ENCODE peak calls at places on chromosome 3, in eight cellular contexts. L is HepG2, E is SK-N-SH, K is upper lobe of left lung, G is stomach, D is GM23338, N is transverse colon, X is endothelial cell of umbilical vein. U is an unnamed sample.

GRCh38 chr3:73580343-73580742 is 44.4 kb downstream of the PDZRN3 start:
- DNase-seq in L (no peak), N (no peak), K (no peak), X (no peak), D (no peak), G (no peak), E (no peak), U (peak; percentile 58)

GRCh38 chr3:23455084-23455483 is 252.0 kb downstream of the UBE2E2 start:
- DNase-seq in K (no peak), X (no peak), D (peak; percentile 18), L (no peak), G (no peak), N (no peak), E (no peak), U (no peak)

GRCh38 chr3:138862924-138863775 is 28.4 kb upstream of the PIK3CB start:
- DNase-seq in L (peak; percentile 97), X (peak; percentile 70), D (peak; percentile 62), G (peak; percentile 51), N (peak; percentile 74), E (no peak), K (no peak), U (peak; percentile 38)

GRCh38 chr3:100709840-100710235 is 544 bp downstream of the TFG start:
- DNase-seq in D (peak; percentile 73), G (no peak), K (peak; percentile 87), L (no peak), X (no peak), N (peak; percentile 39), E (peak; percentile 84), U (peak; percentile 19)

GRCh38 chr3:29240248-29240647 is 40.6 kb upstream of the RBMS3 start:
- DNase-seq in D (peak; percentile 36), K (no peak), N (no peak), X (peak; percentile 86), G (no peak), L (no peak), E (no peak), U (no peak)

GRCh38 chr3:151285940-151286339 is 7.6 kb upstream of the P2RY14 start:
- DNase-seq in N (no peak), L (no peak), D (no peak), E (no peak), G (no peak), K (no peak), X (no peak), U (no peak)

GRCh38 chr3:172194702-172195392 is 155.5 kb downstream of the FNDC3B start:
- DNase-seq in L (no peak), N (no peak), K (no peak), G (no peak), X (peak; percentile 48), E (peak; percentile 41), D (peak; percentile 87), U (no peak)

GRCh38 chr3:114690896-114691295 is 397.1 kb downstream of the TIGIT start:
- DNase-seq in L (no peak), X (no peak), G (no peak), E (no peak), N (no peak), K (no peak), D (no peak), U (no peak)

GRCh38 chr3:192834428-192834827 is 83.2 kb downstream of the MB21D2 start:
- DNase-seq in X (no peak), D (peak; percentile 51), N (no peak), K (no peak), E (no peak), G (no peak), L (no peak), U (no peak)

GRCh38 chr3:50089603-50089945 is 855 bp downstream of the RBM5 start:
- DNase-seq in N (no peak), E (no peak), G (no peak), K (no peak), L (no peak), X (no peak), D (peak; percentile 38), U (no peak)

GRCh38 chr3:127815641-127816605 is 6.4 kb downstream of the MGLL start:
- DNase-seq in L (no peak), E (no peak), G (peak; percentile 33), N (peak; percentile 85), X (no peak), D (no peak), K (no peak), U (no peak)
- H3K4me1 ChIP-seq in L (peaks cover 10% of the 10 kb centered on the region), E (no peaks in the 10 kb centered on the region), G (peaks cover 63% of the 10 kb centered on the region), N (peaks cover 47% of the 10 kb centered on the region), X (peaks cover 10% of the 10 kb centered on the region), D (peaks cover 20% of the 10 kb centered on the region), K (peaks cover 40% of the 10 kb centered on the region), U (peaks cover 6% of the 10 kb centered on the region)

DNA sequence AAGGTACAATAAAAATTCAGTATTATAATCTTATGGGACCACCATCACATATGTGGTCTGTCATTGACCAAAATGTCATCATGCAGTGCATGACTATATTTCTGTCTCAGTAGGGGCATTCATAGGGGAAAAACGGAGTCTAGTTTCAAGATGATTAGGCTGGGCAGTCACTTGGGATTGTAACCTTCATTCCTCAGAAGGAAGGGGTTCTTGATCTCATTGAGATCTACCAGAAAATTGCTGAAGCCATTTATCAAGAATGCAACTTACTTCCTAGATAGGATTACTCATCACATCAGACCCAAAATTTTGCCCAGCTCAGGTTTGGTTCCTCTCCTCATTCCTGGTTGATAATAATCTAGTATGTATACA is 37.3 kb downstream of the BTD start:
- DNase-seq in X (peak; percentile 29), N (no peak), L (no peak), D (no peak), E (no peak), K (no peak), G (no peak), U (no peak)
- H3K27ac ChIP-seq in X (peak overlapping the region; percentile 93), N (peak overlapping the region; percentile 84), L (no peak overlapping the region), D (no peak overlapping the region), E (peak overlapping the region; percentile 99), K (no peak overlapping the region), G (peak overlapping the region; percentile 86), U (no peak overlapping the region)

GRCh38 chr3:47414666-47415587 is 34.1 kb downstream of the PTPN23 start:
- DNase-seq in D (no peak), N (no peak), K (peak; percentile 27), E (no peak), L (no peak), G (no peak), X (no peak), U (no peak)

GRCh38 chr3:47412842-47413520 is 32.2 kb downstream of the PTPN23 start:
- DNase-seq in N (no peak), X (no peak), K (peak; percentile 63), L (no peak), G (no peak), D (no peak), E (no peak), U (no peak)

GRCh38 chr3:47412453-47412756 is 31.6 kb downstream of the PTPN23 start:
- DNase-seq in K (no peak), D (no peak), X (no peak), L (no peak), N (no peak), E (no peak), G (no peak), U (no peak)

GRCh38 chr3:47413751-47414150 is 32.9 kb downstream of the PTPN23 start:
- DNase-seq in K (peak; percentile 30), N (no peak), E (no peak), L (no peak), D (no peak), G (no peak), X (no peak), U (no peak)

GRCh38 chr3:47414161-47414564 is 33.3 kb downstream of the PTPN23 start:
- DNase-seq in K (no peak), G (no peak), N (no peak), X (no peak), L (peak; percentile 38), D (no peak), E (no peak), U (no peak)
- TF ChIP-seq POLR2AphosphoS5 in K (no peak), G (no peak), N (no peak), X (no peak), L (peak; percentile 13), D (peak; percentile 33), E (no peak), U (no peak)

GRCh38 chr3:66487475-66487874 is 13.3 kb downstream of the LRIG1 start:
- DNase-seq in D (no peak), E (no peak), L (no peak), X (no peak), K (no peak), G (no peak), N (no peak), U (no peak)

GRCh38 chr3:66485291-66485968 is 15.4 kb downstream of the LRIG1 start:
- DNase-seq in L (no peak), G (no peak), X (no peak), D (no peak), N (no peak), E (no peak), K (no peak), U (no peak)

GRCh38 chr3:66486187-66486586 is 14.6 kb downstream of the LRIG1 start:
- DNase-seq in E (no peak), G (no peak), L (no peak), X (no peak), N (no peak), K (no peak), D (no peak), U (no peak)

GRCh38 chr3:66488492-66488891 is 12.3 kb downstream of the LRIG1 start:
- DNase-seq in N (no peak), D (no peak), E (no peak), K (no peak), L (no peak), X (no peak), G (no peak), U (no peak)

GRCh38 chr3:66486646-66487045 is 14.2 kb downstream of the LRIG1 start:
- DNase-seq in X (peak; percentile 84), L (no peak), E (no peak), D (no peak), K (no peak), G (no peak), N (no peak), U (no peak)
- H3K4me1 ChIP-seq in X (peaks cover 34% of the 10 kb centered on the region), L (peaks cover 91% of the 10 kb centered on the region), E (peaks cover 6% of the 10 kb centered on the region), D (peaks cover 95% of the 10 kb centered on the region), K (peaks cover 49% of the 10 kb centered on the region), G (peaks cover 99% of the 10 kb centered on the region), N (peaks cover 41% of the 10 kb centered on the region), U (peaks cover 23% of the 10 kb centered on the region)

GRCh38 chr3:13536832-13537231 is 12.1 kb upstream of the FBLN2 start:
- DNase-seq in X (no peak), E (no peak), D (peak; percentile 42), L (no peak), G (no peak), N (no peak), K (no peak), U (no peak)

GRCh38 chr3:13537244-13537921 is 11.5 kb upstream of the FBLN2 start:
- DNase-seq in X (no peak), N (no peak), L (no peak), D (no peak), E (no peak), K (no peak), G (no peak), U (no peak)

GRCh38 chr3:13538520-13539284 is 10.2 kb upstream of the FBLN2 start:
- DNase-seq in E (no peak), X (no peak), G (no peak), N (no peak), L (no peak), K (no peak), D (peak; percentile 43), U (no peak)

GRCh38 chr3:13539285-13539625 is 9.7 kb upstream of the FBLN2 start:
- DNase-seq in L (no peak), D (no peak), N (no peak), K (peak; percentile 66), X (no peak), E (no peak), G (no peak), U (no peak)

GRCh38 chr3:13537926-13538325 is 11.0 kb upstream of the FBLN2 start:
- DNase-seq in E (no peak), N (no peak), L (no peak), X (no peak), D (no peak), K (no peak), G (no peak), U (no peak)
- H3K27ac ChIP-seq in E (peak overlapping the region; percentile 78), N (peak overlapping the region; percentile 6), L (no peak overlapping the region), X (no peak overlapping the region), D (no peak overlapping the region), K (no peak overlapping the region), G (no peak overlapping the region), U (no peak overlapping the region)